ENCODE peak calls at places on chromosomes 2 and 18, in six cellular contexts. Y is astrocyte of the spinal cord, F is GM23248, P is GM23338, C is suprapubic skin, B is left ventricle myocardium inferior. L is an unnamed sample.

GRCh38 chr2:204251118-204251757 is 294.0 kb upstream of the PARD3B start:
- DNase-seq in F (no peak), B (no peak), Y (no peak), P (no peak), C (no peak), L (no peak)

GRCh38 chr2:240991378-240992263 is 6.8 kb upstream of the SNED1 start:
- DNase-seq in P (peak), Y (peak), C (peak), B (peak), F (peak), L (peak)

GRCh38 chr2:112108238-112108832 is 29.9 kb upstream of the FBLN7 start:
- DNase-seq in Y (no peak), C (no peak), B (no peak), F (no peak), P (no peak), L (no peak)

GRCh38 chr18:9763157-9763556 is 55.1 kb downstream of the RAB31 start:
- DNase-seq in F (no peak), P (no peak), C (no peak), Y (no peak), B (no peak), L (no peak)

GRCh38 chr2:26671691-26672090 is 20.8 kb upstream of the KCNK3 start:
- DNase-seq in F (no peak), C (no peak), P (no peak), B (no peak), Y (no peak), L (no peak)

GRCh38 chr2:96507957-96508520 is 2.9 kb upstream of the NEURL3 start:
- DNase-seq in C (no peak), P (peak), B (peak), F (peak), Y (peak), L (peak)

GRCh38 chr2:4140284-4140962 is 437.0 kb downstream of the DCDC2C start:
- DNase-seq in B (no peak), P (no peak), F (no peak), C (no peak), Y (no peak), L (no peak)

GRCh38 chr2:42618972-42619371 is 50.5 kb downstream of the MTA3 start:
- DNase-seq in Y (peak), P (no peak), C (no peak), F (peak), B (no peak), L (peak)

GRCh38 chr2:218404351-218405145 is 4.9 kb downstream of the CTDSP1 start:
- DNase-seq in P (no peak), F (peak), C (no peak), B (no peak), Y (no peak), L (peak)

GRCh38 chr2:145592362-145592761 is 1072.4 kb upstream of the ZEB2 start:
- DNase-seq in B (no peak), C (no peak), P (peak), F (peak), Y (no peak), L (peak)

GRCh38 chr2:143787674-143788073 is 658.5 kb downstream of the ARHGAP15 start:
- DNase-seq in C (no peak), Y (no peak), F (no peak), B (no peak), P (no peak), L (no peak)

GRCh38 chr18:62751341-62751821 is 36.0 kb downstream of the PHLPP1 start:
- DNase-seq in P (peak), F (peak), Y (peak), C (no peak), B (no peak), L (peak)

GRCh38 chr2:120486441-120486840 is 140.5 kb downstream of the INHBB start:
- DNase-seq in F (no peak), C (no peak), B (no peak), P (no peak), Y (no peak), L (no peak)

GRCh38 chr2:20512061-20512605 is 65.3 kb downstream of the RHOB start:
- DNase-seq in Y (no peak), C (peak), P (no peak), B (no peak), F (no peak), L (no peak)

GRCh38 chr2:69811591-69811990 is 17.9 kb upstream of the GMCL1 start:
- DNase-seq in B (no peak), Y (no peak), C (no peak), F (no peak), P (no peak), L (no peak)

GRCh38 chr2:170243118-170243837 is 65.3 kb downstream of the MYO3B start:
- DNase-seq in F (no peak), Y (no peak), B (no peak), C (no peak), P (no peak), L (no peak)

GRCh38 chr2:67032091-67032490 is 365.0 kb upstream of the ETAA1 start:
- DNase-seq in C (no peak), P (no peak), B (no peak), Y (no peak), F (peak), L (peak)

GRCh38 chr18:63148449-63149199 is 170.9 kb downstream of the BCL2 start:
- DNase-seq in F (peak), Y (peak), C (no peak), B (no peak), P (no peak), L (peak)

GRCh38 chr2:230318190-230319121 is 8.5 kb upstream of the SP140L start:
- DNase-seq in C (no peak), B (no peak), P (no peak), F (no peak), Y (no peak), L (no peak)

GRCh38 chr18:39958876-39959275 is 1996.2 kb upstream of the PIK3C3 start:
- DNase-seq in F (peak), P (no peak), Y (no peak), B (no peak), C (no peak), L (peak)

GRCh38 chr2:202039278-202040100 is 5.8 kb downstream of the FZD7 start:
- DNase-seq in C (no peak), F (peak), P (peak), B (no peak), Y (peak), L (no peak)

GRCh38 chr2:144459937-144460336 is 60.0 kb downstream of the ZEB2 start:
- DNase-seq in P (peak), C (no peak), B (no peak), F (peak), Y (peak), L (peak)

GRCh38 chr2:65436169-65436824 is 3.9 kb upstream of the SPRED2 start:
- DNase-seq in B (peak), C (peak), P (peak), Y (peak), F (peak), L (peak)

GRCh38 chr2:140714586-140714985 is 1416.2 kb downstream of the LRP1B start:
- DNase-seq in B (no peak), Y (no peak), C (no peak), F (no peak), P (no peak), L (peak)

GRCh38 chr18:74171910-74172606 is 23.7 kb downstream of the TIMM21 start:
- DNase-seq in C (no peak), F (no peak), Y (no peak), B (no peak), P (no peak), L (peak)

GRCh38 chr2:236538242-236538641 is 31.4 kb upstream of the ACKR3 start:
- DNase-seq in Y (no peak), P (no peak), F (no peak), C (no peak), B (no peak), L (no peak)

GRCh38 chr2:120820263-120820884 is 84.7 kb downstream of the GLI2 start:
- DNase-seq in P (no peak), B (no peak), C (no peak), Y (peak), F (peak), L (peak)

GRCh38 chr2:27766287-27766661 is 5.2 kb upstream of the MRPL33 start:
- DNase-seq in P (no peak), C (no peak), B (no peak), Y (no peak), F (no peak), L (no peak)
- H3K4me3 ChIP-seq in P (no peak), C (peak), B (peak), Y (no peak), F (no peak), L (no peak)

DNA sequence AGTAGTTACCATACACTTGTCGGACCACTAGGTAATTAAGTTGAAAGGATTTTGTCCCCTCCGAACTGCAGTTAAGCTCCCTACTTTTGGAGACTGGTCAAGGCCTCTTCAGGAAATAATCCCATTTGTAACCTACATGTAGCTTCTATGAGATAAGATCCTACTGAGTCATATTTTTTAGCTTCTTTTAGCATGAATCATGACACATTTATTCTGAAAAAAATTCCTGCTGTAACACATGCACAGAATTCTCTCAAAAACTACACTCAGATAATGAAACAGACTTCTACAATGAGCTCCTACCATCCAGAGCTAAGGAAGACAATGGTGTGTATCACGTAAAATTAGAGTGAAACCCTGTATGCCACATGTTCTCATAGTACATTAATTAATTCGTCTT is 100.7 kb upstream of the CCDC195 start:
- DNase-seq in Y (peak), F (peak), P (peak), B (no peak), C (no peak), L (peak)
- H3K4me3 ChIP-seq in Y (no peak), F (peak), P (no peak), B (no peak), C (no peak), L (no peak)

DNA sequence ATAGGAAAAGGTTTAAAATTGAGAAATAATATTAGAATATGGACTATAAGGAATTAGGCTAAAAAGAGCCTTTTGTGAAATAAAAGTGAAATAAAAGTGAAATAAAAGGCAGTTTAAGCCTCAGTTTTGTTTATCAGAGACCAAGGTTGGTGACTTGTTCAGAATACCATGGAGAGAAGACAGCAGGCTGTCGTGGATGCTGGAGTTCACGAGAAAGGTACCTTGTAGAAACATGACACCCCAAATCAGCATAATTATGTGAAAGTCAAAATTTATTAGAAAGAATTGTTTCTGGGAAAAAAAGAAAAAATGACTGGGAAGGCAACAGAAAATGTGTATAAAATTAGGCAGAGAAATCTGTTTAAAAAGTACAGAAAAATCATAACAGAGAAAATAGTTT is 46.5 kb upstream of the SPAG16 start:
- DNase-seq in P (no peak), F (no peak), B (no peak), C (no peak), Y (peak), L (no peak)
- H3K4me3 ChIP-seq in P (no peak), F (peak), B (no peak), C (no peak), Y (no peak), L (no peak)

DNA sequence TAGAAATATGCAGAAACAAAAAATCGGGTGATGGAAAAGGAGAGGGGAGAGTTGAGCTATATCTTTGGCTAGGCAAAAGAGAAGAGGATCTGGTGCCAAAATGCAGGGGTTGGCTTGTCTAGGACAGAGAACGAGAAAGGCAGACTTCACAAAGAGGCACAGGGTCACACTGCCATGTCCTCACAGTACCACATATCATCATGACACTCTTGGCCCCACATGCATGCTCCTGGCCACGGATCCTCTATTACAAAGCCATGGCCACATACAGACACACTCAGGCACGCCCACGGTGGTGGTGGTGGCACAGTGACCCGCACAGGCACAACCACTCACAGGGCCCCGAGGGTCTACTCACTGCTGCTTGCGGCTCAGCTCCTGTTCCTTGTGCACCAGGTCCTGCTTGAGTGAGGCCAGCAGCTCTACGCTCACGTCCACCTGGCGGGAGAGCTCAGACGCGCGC is 15.9 kb downstream of the FBXO41 start:
- DNase-seq in F (no peak), C (peak), Y (no peak), P (no peak), B (no peak), L (no peak)
- H3K4me3 ChIP-seq in F (no peak), C (peak), Y (no peak), P (peak), B (peak), L (no peak)